ENCODE peak calls at places on chromosomes 1 and 21, in six cellular contexts. One of them, this sample, is unnamed.

GRCh38 chr21:42091899-42092508 is 20.9 kb downstream of the UMODL1 start:
- DNase-seq in sigmoid colon: no peak
- DNase-seq in thyroid gland: peak; percentile 25
- DNase-seq in lung: no peak
- DNase-seq in right atrium auricular region: no peak
- DNase-seq in BE2C: no peak
- DNase-seq in this sample: no peak

GRCh38 chr1:181593042-181593441 is 109.7 kb downstream of the CACNA1E start:
- DNase-seq in sigmoid colon: no peak
- DNase-seq in lung: no peak
- DNase-seq in BE2C: no peak
- DNase-seq in right atrium auricular region: no peak
- DNase-seq in thyroid gland: no peak
- DNase-seq in this sample: no peak

GRCh38 chr1:223820515-223820858 is 25.3 kb downstream of the TP53BP2 start:
- DNase-seq in thyroid gland: no peak
- DNase-seq in lung: no peak
- DNase-seq in sigmoid colon: no peak
- DNase-seq in right atrium auricular region: no peak
- DNase-seq in BE2C: no peak
- DNase-seq in this sample: no peak

GRCh38 chr1:221557024-221557423 is 184.9 kb downstream of the DUSP10 start:
- DNase-seq in lung: no peak
- DNase-seq in right atrium auricular region: no peak
- DNase-seq in BE2C: no peak
- DNase-seq in sigmoid colon: no peak
- DNase-seq in thyroid gland: no peak
- DNase-seq in this sample: no peak

GRCh38 chr1:42936309-42937078 is 22.2 kb downstream of the SLC2A1 start:
- DNase-seq in sigmoid colon: peak; percentile 70
- DNase-seq in thyroid gland: no peak
- DNase-seq in lung: no peak
- DNase-seq in BE2C: peak; percentile 39
- DNase-seq in right atrium auricular region: no peak
- DNase-seq in this sample: no peak

GRCh38 chr1:8154621-8155052 is 128.5 kb upstream of the ERRFI1 start:
- DNase-seq in sigmoid colon: no peak
- DNase-seq in right atrium auricular region: no peak
- DNase-seq in thyroid gland: no peak
- DNase-seq in lung: no peak
- DNase-seq in BE2C: no peak
- DNase-seq in this sample: peak; percentile 75

GRCh38 chr21:42474043-42474831 is 21.8 kb downstream of the RSPH1 start:
- DNase-seq in lung: peak; percentile 70
- DNase-seq in right atrium auricular region: no peak
- DNase-seq in thyroid gland: no peak
- DNase-seq in BE2C: peak; percentile 28
- DNase-seq in sigmoid colon: no peak
- DNase-seq in this sample: no peak

GRCh38 chr1:172630060-172630818 is 28.7 kb upstream of the FASLG start:
- DNase-seq in lung: no peak
- DNase-seq in right atrium auricular region: no peak
- DNase-seq in BE2C: no peak
- DNase-seq in sigmoid colon: no peak
- DNase-seq in thyroid gland: no peak
- DNase-seq in this sample: no peak

GRCh38 chr1:62977321-62977720 is 193.4 kb downstream of the ATG4C start:
- DNase-seq in sigmoid colon: no peak
- DNase-seq in right atrium auricular region: no peak
- DNase-seq in lung: no peak
- DNase-seq in BE2C: no peak
- DNase-seq in thyroid gland: peak; percentile 63
- DNase-seq in this sample: no peak

GRCh38 chr1:38138498-38139233 is 92.1 kb upstream of the POU3F1 start:
- DNase-seq in BE2C: no peak
- DNase-seq in sigmoid colon: peak; percentile 91
- DNase-seq in lung: peak; percentile 83
- DNase-seq in right atrium auricular region: peak; percentile 84
- DNase-seq in thyroid gland: peak; percentile 94
- DNase-seq in this sample: no peak

GRCh38 chr1:153346067-153346723 is 2.4 kb downstream of the PGLYRP4 start:
- DNase-seq in sigmoid colon: no peak
- DNase-seq in thyroid gland: no peak
- DNase-seq in BE2C: no peak
- DNase-seq in right atrium auricular region: no peak
- DNase-seq in lung: no peak
- DNase-seq in this sample: no peak

GRCh38 chr1:92817986-92818764 is 13.7 kb upstream of the RPL5 start:
- DNase-seq in thyroid gland: no peak
- DNase-seq in sigmoid colon: no peak
- DNase-seq in right atrium auricular region: no peak
- DNase-seq in lung: no peak
- DNase-seq in BE2C: peak; percentile 8
- DNase-seq in this sample: peak; percentile 48

GRCh38 chr1:149884433-149885363 is 14.7 kb upstream of the BOLA1 start:
- DNase-seq in lung: no peak
- DNase-seq in sigmoid colon: no peak
- DNase-seq in right atrium auricular region: peak; percentile 58
- DNase-seq in BE2C: no peak
- DNase-seq in thyroid gland: no peak
- DNase-seq in this sample: peak; percentile 88

DNA sequence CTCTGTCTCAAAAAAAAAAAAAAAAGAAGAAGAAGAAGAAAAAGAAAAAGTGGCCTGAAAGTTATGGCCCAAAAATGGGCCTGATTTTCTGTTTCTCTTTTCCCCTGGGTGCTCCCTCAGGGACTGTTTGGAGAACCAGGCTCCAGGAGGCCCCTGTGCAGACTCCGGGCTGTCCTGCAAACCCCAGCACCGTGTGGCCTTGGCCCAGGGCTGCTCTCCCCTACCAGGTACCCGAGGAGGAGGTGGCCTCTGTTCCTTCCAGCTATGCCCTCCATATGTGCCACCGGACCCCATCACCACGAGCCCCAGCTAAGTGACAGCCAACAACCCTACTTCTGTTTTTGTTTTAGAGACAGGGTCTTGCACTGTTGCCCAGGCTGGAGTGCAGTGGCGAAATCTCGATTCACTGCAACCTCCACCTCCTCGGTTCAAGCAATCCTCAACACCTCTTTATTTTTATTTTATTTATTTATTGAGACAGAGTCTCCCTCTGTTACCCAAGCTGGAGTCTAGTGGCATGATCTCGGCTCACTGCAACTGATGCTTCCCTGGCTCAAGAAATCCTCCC is 7.5 kb upstream of the FAAP20 start:
- DNase-seq in right atrium auricular region: no peak
- DNase-seq in thyroid gland: no peak
- DNase-seq in lung: no peak
- DNase-seq in BE2C: no peak
- DNase-seq in sigmoid colon: no peak
- DNase-seq in this sample: no peak
- H3K4me1 ChIP-seq in right atrium auricular region: no peaks in the 10 kb centered on the region
- H3K4me1 ChIP-seq in thyroid gland: peaks cover 45% of the 10 kb centered on the region
- H3K4me1 ChIP-seq in lung: no peaks in the 10 kb centered on the region
- H3K4me1 ChIP-seq in BE2C: peaks cover 8% of the 10 kb centered on the region
- H3K4me1 ChIP-seq in sigmoid colon: peaks cover 53% of the 10 kb centered on the region
- H3K4me1 ChIP-seq in this sample: peaks cover 13% of the 10 kb centered on the region

GRCh38 chr1:235883261-235883927 is 16.7 kb upstream of the LYST start:
- DNase-seq in lung: peak; percentile 89
- DNase-seq in thyroid gland: peak; percentile 87
- DNase-seq in BE2C: peak; percentile 73
- DNase-seq in right atrium auricular region: peak; percentile 94
- DNase-seq in sigmoid colon: peak; percentile 93
- DNase-seq in this sample: no peak

GRCh38 chr1:235882816-235883215 is 16.1 kb upstream of the LYST start:
- DNase-seq in lung: no peak
- DNase-seq in BE2C: no peak
- DNase-seq in sigmoid colon: no peak
- DNase-seq in thyroid gland: peak; percentile 12
- DNase-seq in right atrium auricular region: no peak
- DNase-seq in this sample: no peak

GRCh38 chr1:235888119-235888643 is 21.5 kb upstream of the LYST start:
- DNase-seq in sigmoid colon: no peak
- DNase-seq in lung: no peak
- DNase-seq in right atrium auricular region: no peak
- DNase-seq in thyroid gland: no peak
- DNase-seq in BE2C: no peak
- DNase-seq in this sample: no peak

GRCh38 chr1:235887676-235888075 is 21.0 kb upstream of the LYST start:
- DNase-seq in sigmoid colon: no peak
- DNase-seq in lung: no peak
- DNase-seq in BE2C: no peak
- DNase-seq in thyroid gland: no peak
- DNase-seq in right atrium auricular region: no peak
- DNase-seq in this sample: no peak

DNA sequence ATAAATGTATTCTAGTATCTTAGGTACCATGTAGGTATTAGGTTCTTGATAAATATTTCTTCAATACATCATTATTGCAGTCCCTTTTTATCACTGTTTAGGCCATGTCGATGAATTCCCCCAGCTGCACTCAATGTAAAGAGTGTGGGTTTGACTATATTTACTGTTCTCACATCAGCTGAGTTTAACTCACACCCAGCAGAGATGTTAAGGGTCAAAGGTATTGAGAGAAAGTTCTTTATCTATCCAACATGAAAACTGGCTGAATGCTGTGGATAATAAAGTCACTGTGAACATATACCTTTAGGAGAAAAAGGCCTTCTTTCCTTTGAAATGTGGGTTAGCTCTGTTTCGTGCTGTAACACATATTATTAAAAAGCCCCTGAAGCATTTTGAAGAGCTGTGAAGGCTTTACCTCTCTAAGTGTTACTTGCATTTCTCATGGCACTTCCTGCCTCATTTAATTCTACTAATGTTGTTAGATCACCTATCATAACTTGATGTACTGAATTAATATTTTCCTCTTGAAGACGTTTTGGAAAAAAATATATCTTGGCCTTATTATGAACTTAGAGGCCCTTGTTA is 19.0 kb upstream of the LYST start:
- DNase-seq in thyroid gland: no peak
- DNase-seq in BE2C: no peak
- DNase-seq in sigmoid colon: no peak
- DNase-seq in lung: no peak
- DNase-seq in right atrium auricular region: no peak
- DNase-seq in this sample: no peak
- H3K4me1 ChIP-seq in thyroid gland: peaks cover 10% of the 10 kb centered on the region
- H3K4me1 ChIP-seq in BE2C: peaks cover 6% of the 10 kb centered on the region
- H3K4me1 ChIP-seq in sigmoid colon: peaks cover 11% of the 10 kb centered on the region
- H3K4me1 ChIP-seq in lung: no peaks in the 10 kb centered on the region
- H3K4me1 ChIP-seq in right atrium auricular region: no peaks in the 10 kb centered on the region
- H3K4me1 ChIP-seq in this sample: no peaks in the 10 kb centered on the region

GRCh38 chr1:214281030-214281901 is at the start of gene SMYD2:
- DNase-seq in right atrium auricular region: no peak
- DNase-seq in sigmoid colon: peak; percentile 78
- DNase-seq in BE2C: peak; percentile 84
- DNase-seq in thyroid gland: peak; percentile 81
- DNase-seq in lung: peak; percentile 62
- DNase-seq in this sample: peak; percentile 41

GRCh38 chr1:214272964-214273533 is 7.9 kb upstream of the SMYD2 start:
- DNase-seq in thyroid gland: no peak
- DNase-seq in right atrium auricular region: no peak
- DNase-seq in sigmoid colon: no peak
- DNase-seq in BE2C: no peak
- DNase-seq in lung: no peak
- DNase-seq in this sample: no peak

GRCh38 chr1:214277704-214278635 is 3.0 kb upstream of the SMYD2 start:
- DNase-seq in lung: no peak
- DNase-seq in BE2C: no peak
- DNase-seq in sigmoid colon: no peak
- DNase-seq in right atrium auricular region: no peak
- DNase-seq in thyroid gland: no peak
- DNase-seq in this sample: no peak

GRCh38 chr1:214280386-214281029 is 451 bp upstream of the SMYD2 start:
- DNase-seq in BE2C: no peak
- DNase-seq in lung: peak; percentile 41
- DNase-seq in thyroid gland: peak; percentile 56
- DNase-seq in right atrium auricular region: peak; percentile 75
- DNase-seq in sigmoid colon: no peak
- DNase-seq in this sample: no peak

DNA sequence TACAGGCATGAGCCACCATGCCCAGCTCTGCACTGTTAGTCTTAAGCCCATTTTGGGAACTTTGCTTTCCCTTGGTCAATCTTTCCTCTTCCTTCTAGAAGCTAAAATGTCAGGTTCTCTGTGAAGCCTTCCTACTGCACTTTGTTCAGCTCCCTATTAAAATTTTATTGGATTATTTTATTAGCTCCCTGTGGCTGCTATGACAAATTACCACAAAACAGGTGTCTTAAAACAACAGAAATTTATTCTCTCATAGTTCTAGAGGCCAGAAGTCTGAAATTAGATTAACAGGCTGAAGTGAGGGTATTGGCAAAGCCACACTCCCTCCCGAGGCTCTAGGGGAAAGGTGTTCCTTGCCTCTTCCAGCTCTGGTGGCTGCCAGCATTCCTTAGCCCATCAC is 4.2 kb upstream of the SMYD2 start:
- DNase-seq in sigmoid colon: no peak
- DNase-seq in lung: no peak
- DNase-seq in BE2C: no peak
- DNase-seq in thyroid gland: no peak
- DNase-seq in right atrium auricular region: no peak
- DNase-seq in this sample: no peak
- H3K4me1 ChIP-seq in sigmoid colon: peaks cover 10% of the 10 kb centered on the region
- H3K4me1 ChIP-seq in lung: peaks cover 5% of the 10 kb centered on the region
- H3K4me1 ChIP-seq in BE2C: no peaks in the 10 kb centered on the region
- H3K4me1 ChIP-seq in thyroid gland: peaks cover 7% of the 10 kb centered on the region
- H3K4me1 ChIP-seq in right atrium auricular region: no peaks in the 10 kb centered on the region
- H3K4me1 ChIP-seq in this sample: peaks cover 16% of the 10 kb centered on the region

DNA sequence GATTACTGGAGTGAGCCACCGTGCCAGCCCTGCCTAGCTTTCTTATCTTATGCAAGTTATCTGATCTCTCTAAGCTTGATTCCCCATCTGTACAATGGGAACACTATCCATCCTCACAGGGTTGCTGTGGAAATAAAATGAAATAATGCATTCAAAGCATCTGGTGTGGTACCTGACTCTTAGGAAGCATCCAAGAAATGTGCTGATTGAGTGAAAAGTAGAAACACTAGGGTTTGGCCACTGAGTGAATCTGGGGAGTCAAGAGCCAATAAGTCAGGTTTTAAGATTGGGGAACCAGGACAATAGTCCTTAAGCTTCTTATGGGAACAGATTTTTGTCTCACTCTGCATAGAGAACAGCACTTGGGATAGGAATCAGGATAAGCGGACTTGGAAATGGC is 3.5 kb downstream of the PAFAH2 start:
- DNase-seq in BE2C: no peak
- DNase-seq in thyroid gland: no peak
- DNase-seq in right atrium auricular region: no peak
- DNase-seq in lung: no peak
- DNase-seq in sigmoid colon: no peak
- DNase-seq in this sample: no peak
- H3K4me1 ChIP-seq in BE2C: peaks cover 11% of the 10 kb centered on the region
- H3K4me1 ChIP-seq in thyroid gland: peaks cover 13% of the 10 kb centered on the region
- H3K4me1 ChIP-seq in right atrium auricular region: no peaks in the 10 kb centered on the region
- H3K4me1 ChIP-seq in lung: peaks cover 11% of the 10 kb centered on the region
- H3K4me1 ChIP-seq in sigmoid colon: peaks cover 20% of the 10 kb centered on the region
- H3K4me1 ChIP-seq in this sample: peaks cover 14% of the 10 kb centered on the region

This sample was measured in HAP-1.